ENCODE peak calls at places on chromosomes 1 and 21, in seven cellular contexts. C is trophoblast cell; B is iris pigment epithelial cell; H is effector CD4-positive, alpha-beta T cell; M is T-helper 2 cell; U is A549; D is SW480. O is an unnamed sample.

GRCh38 chr1:105865546-105865945 is 1190.9 kb upstream of the PRMT6 start:
- DNase-seq in C (no peak), H (no peak), U (no peak), D (no peak), B (peak), M (no peak), O (no peak)

GRCh38 chr1:19484793-19485361 is 462 bp downstream of the CAPZB start:
- DNase-seq in C (peak), B (no peak), D (no peak), H (no peak), U (peak), M (no peak), O (no peak)

GRCh38 chr1:47175227-47175934 is 14.5 kb downstream of the PDZK1IP1 start:
- DNase-seq in D (peak), B (peak), U (peak), M (peak), H (peak), C (peak), O (no peak)

GRCh38 chr1:64320470-64320869 is 117.0 kb downstream of the UBE2U start:
- DNase-seq in H (no peak), U (no peak), M (no peak), B (peak), C (no peak), D (no peak), O (no peak)

GRCh38 chr1:10338611-10339010 is 60.3 kb upstream of the PGD start:
- DNase-seq in U (no peak), H (no peak), M (no peak), B (no peak), C (no peak), D (no peak), O (no peak)

GRCh38 chr21:36323032-36323431 is 3.0 kb downstream of the MORC3 start:
- DNase-seq in C (peak), M (peak), B (no peak), H (no peak), D (no peak), U (no peak), O (no peak)

GRCh38 chr1:230208619-230209261 is 141.7 kb downstream of the GALNT2 start:
- DNase-seq in U (no peak), D (no peak), M (peak), H (no peak), B (no peak), C (no peak), O (no peak)

GRCh38 chr1:26541816-26542711 is 12.5 kb downstream of the RPS6KA1 start:
- DNase-seq in U (peak), H (peak), D (no peak), C (peak), M (peak), B (peak), O (no peak)

GRCh38 chr1:179021873-179022272 is 3.8 kb upstream of the FAM20B start:
- DNase-seq in B (peak), U (peak), M (no peak), D (no peak), H (no peak), C (no peak), O (no peak)

GRCh38 chr1:65317866-65318653 is 8.7 kb downstream of the DNAJC6 start:
- DNase-seq in D (no peak), U (no peak), B (no peak), C (no peak), H (no peak), M (no peak), O (no peak)

GRCh38 chr1:87140831-87141540 is 187.7 kb upstream of the LMO4 start:
- DNase-seq in H (no peak), B (peak), M (no peak), U (no peak), C (peak), D (peak), O (no peak)

GRCh38 chr1:22829001-22829989 is 118.7 kb downstream of the EPHB2 start:
- DNase-seq in C (peak), M (no peak), U (no peak), H (no peak), B (peak), D (no peak), O (no peak)

GRCh38 chr1:41533731-41534080 is 49.2 kb upstream of the EDN2 start:
- DNase-seq in M (no peak), U (no peak), H (no peak), D (no peak), C (no peak), B (no peak), O (no peak)

GRCh38 chr1:185315364-185316108 is 1.5 kb downstream of the IVNS1ABP start:
- DNase-seq in U (no peak), M (peak), B (no peak), H (no peak), C (no peak), D (peak), O (no peak)

GRCh38 chr1:154992721-154993571 is 440 bp upstream of the LENEP start:
- DNase-seq in U (no peak), C (no peak), B (peak), M (no peak), D (peak), H (no peak), O (peak)

GRCh38 chr21:34743831-34744230 is 75.0 kb downstream of the CLIC6 start:
- DNase-seq in B (peak), M (no peak), U (no peak), D (peak), C (no peak), H (no peak), O (no peak)

GRCh38 chr1:154999651-155000474 is 2.7 kb upstream of the ZBTB7B start:
- DNase-seq in B (no peak), H (no peak), M (peak), C (peak), U (no peak), D (peak), O (peak)

GRCh38 chr1:208100906-208101305 is 143.3 kb downstream of the PLXNA2 start:
- DNase-seq in C (no peak), H (no peak), U (no peak), M (no peak), D (no peak), B (peak), O (no peak)

GRCh38 chr1:70893381-70893780 is 154.2 kb downstream of the PTGER3 start:
- DNase-seq in C (no peak), U (no peak), D (no peak), M (no peak), B (no peak), H (no peak), O (no peak)

GRCh38 chr1:64983110-64983509 is 16.8 kb upstream of the JAK1 start:
- DNase-seq in M (no peak), C (peak), U (peak), B (peak), H (no peak), D (no peak), O (no peak)

GRCh38 chr1:15617874-15618684 is 821 bp downstream of the DDI2 start:
- DNase-seq in C (peak), U (no peak), D (peak), B (peak), H (no peak), M (peak), O (no peak)

GRCh38 chr1:192225266-192225665 is 67.0 kb downstream of the RGS18 start:
- DNase-seq in M (no peak), C (no peak), D (no peak), U (no peak), H (no peak), B (peak), O (no peak)

GRCh38 chr1:177448652-177449351 is 278.0 kb downstream of the BRINP2 start:
- DNase-seq in C (peak), D (no peak), H (no peak), B (peak), M (no peak), U (no peak), O (no peak)

GRCh38 chr1:67561704-67562113 is 123.3 kb upstream of the GADD45A start:
- DNase-seq in M (peak), U (peak), D (peak), H (peak), B (peak), C (peak), O (peak)

GRCh38 chr1:37553598-37553926 is 531 bp downstream of the SNIP1 start:
- DNase-seq in H (no peak), D (no peak), M (no peak), B (no peak), C (peak), U (no peak), O (no peak)

GRCh38 chr1:38741341-38741740 is 118.2 kb downstream of the RRAGC start:
- DNase-seq in C (peak), H (no peak), U (no peak), B (peak), M (no peak), D (no peak), O (no peak)

GRCh38 chr21:38506606-38507331 is 8.5 kb upstream of the ERG start:
- DNase-seq in M (peak), C (no peak), U (no peak), H (no peak), D (peak), B (peak), O (no peak)

GRCh38 chr1:54547601-54548388 is at the start of gene ACOT11:
- DNase-seq in H (no peak), M (no peak), B (peak), D (peak), C (no peak), U (peak), O (peak)

GRCh38 chr1:15757016-15757543 is 1.5 kb upstream of the FBLIM1 start:
- DNase-seq in B (no peak), H (no peak), M (no peak), D (no peak), C (no peak), U (no peak), O (no peak)

GRCh38 chr1:15080328-15081033 is 73.1 kb upstream of the TMEM51 start:
- DNase-seq in M (no peak), C (no peak), U (no peak), B (no peak), D (no peak), H (no peak), O (no peak)

GRCh38 chr1:212827377-212827776 is 20.1 kb downstream of the SPATA45 start:
- DNase-seq in C (no peak), B (no peak), H (no peak), M (no peak), U (no peak), D (no peak), O (no peak)